ENCODE peak calls at places on chromosomes 7 and 10, in seven cellular contexts. One of them, this sample, is unnamed.

GRCh38 chr10:94623572-94623971 is 60.0 kb upstream of the CYP2C18 start:
- DNase-seq in astrocyte of the spinal cord: no peak
- DNase-seq in gastrocnemius medialis: no peak
- DNase-seq in RPMI8226: no peak
- DNase-seq in DND-41: no peak
- DNase-seq in GM04504: no peak
- DNase-seq in AML-193: no peak
- DNase-seq in this sample: no peak

GRCh38 chr7:55339033-55339995 is 25.8 kb upstream of the LANCL2 start:
- DNase-seq in astrocyte of the spinal cord: no peak
- DNase-seq in gastrocnemius medialis: no peak
- DNase-seq in RPMI8226: no peak
- DNase-seq in DND-41: no peak
- DNase-seq in GM04504: no peak
- DNase-seq in AML-193: no peak
- DNase-seq in this sample: no peak

GRCh38 chr7:122935620-122936019 is 49.4 kb upstream of the CADPS2 start:
- DNase-seq in astrocyte of the spinal cord: no peak
- DNase-seq in gastrocnemius medialis: no peak
- DNase-seq in RPMI8226: no peak
- DNase-seq in DND-41: no peak
- DNase-seq in GM04504: no peak
- DNase-seq in AML-193: no peak
- DNase-seq in this sample: no peak

GRCh38 chr7:148761499-148762278 is 63.0 kb downstream of the CUL1 start:
- DNase-seq in astrocyte of the spinal cord: no peak
- DNase-seq in gastrocnemius medialis: no peak
- DNase-seq in RPMI8226: no peak
- DNase-seq in DND-41: no peak
- DNase-seq in GM04504: no peak
- DNase-seq in AML-193: no peak
- DNase-seq in this sample: no peak

GRCh38 chr10:127945335-127945734 is 38.4 kb downstream of the PTPRE start:
- DNase-seq in astrocyte of the spinal cord: peak; percentile 45
- DNase-seq in gastrocnemius medialis: no peak
- DNase-seq in RPMI8226: peak; percentile 17
- DNase-seq in DND-41: peak; percentile 70
- DNase-seq in GM04504: no peak
- DNase-seq in AML-193: peak; percentile 70
- DNase-seq in this sample: peak; percentile 96

GRCh38 chr7:41121228-41121627 is 581.7 kb downstream of the INHBA start:
- DNase-seq in astrocyte of the spinal cord: no peak
- DNase-seq in gastrocnemius medialis: no peak
- DNase-seq in RPMI8226: no peak
- DNase-seq in DND-41: no peak
- DNase-seq in GM04504: no peak
- DNase-seq in AML-193: no peak
- DNase-seq in this sample: no peak

GRCh38 chr7:40726559-40726958 is 591.8 kb downstream of the SUGCT start:
- DNase-seq in astrocyte of the spinal cord: no peak
- DNase-seq in gastrocnemius medialis: no peak
- DNase-seq in RPMI8226: no peak
- DNase-seq in DND-41: no peak
- DNase-seq in GM04504: no peak
- DNase-seq in AML-193: no peak
- DNase-seq in this sample: no peak

GRCh38 chr7:37448057-37448636 is 517 bp downstream of the ELMO1 start:
- DNase-seq in astrocyte of the spinal cord: no peak
- DNase-seq in gastrocnemius medialis: no peak
- DNase-seq in RPMI8226: peak; percentile 15
- DNase-seq in DND-41: peak; percentile 4
- DNase-seq in GM04504: no peak
- DNase-seq in AML-193: no peak
- DNase-seq in this sample: no peak

GRCh38 chr10:51300617-51301350 is 226.5 kb downstream of the PRKG1 start:
- DNase-seq in astrocyte of the spinal cord: no peak
- DNase-seq in gastrocnemius medialis: no peak
- DNase-seq in RPMI8226: no peak
- DNase-seq in DND-41: no peak
- DNase-seq in GM04504: no peak
- DNase-seq in AML-193: no peak
- DNase-seq in this sample: peak; percentile 8

GRCh38 chr7:30206466-30206865 is 71.7 kb downstream of the MTURN start:
- DNase-seq in astrocyte of the spinal cord: peak; percentile 38
- DNase-seq in gastrocnemius medialis: no peak
- DNase-seq in RPMI8226: no peak
- DNase-seq in DND-41: no peak
- DNase-seq in GM04504: peak; percentile 14
- DNase-seq in AML-193: no peak
- DNase-seq in this sample: peak; percentile 73

GRCh38 chr10:6494934-6495592 is 85.0 kb downstream of the PRKCQ start:
- DNase-seq in astrocyte of the spinal cord: no peak
- DNase-seq in gastrocnemius medialis: no peak
- DNase-seq in RPMI8226: peak; percentile 40
- DNase-seq in DND-41: peak; percentile 61
- DNase-seq in GM04504: no peak
- DNase-seq in AML-193: no peak
- DNase-seq in this sample: peak; percentile 41

GRCh38 chr7:74289660-74290589 is 718 bp downstream of the CLIP2 start:
- DNase-seq in astrocyte of the spinal cord: no peak
- DNase-seq in gastrocnemius medialis: no peak
- DNase-seq in RPMI8226: no peak
- DNase-seq in DND-41: peak; percentile 36
- DNase-seq in GM04504: no peak
- DNase-seq in AML-193: no peak
- DNase-seq in this sample: peak; percentile 37

GRCh38 chr10:58696736-58697135 is 184.1 kb downstream of the BICC1 start:
- DNase-seq in astrocyte of the spinal cord: peak; percentile 58
- DNase-seq in gastrocnemius medialis: no peak
- DNase-seq in RPMI8226: no peak
- DNase-seq in DND-41: no peak
- DNase-seq in GM04504: no peak
- DNase-seq in AML-193: no peak
- DNase-seq in this sample: no peak

GRCh38 chr10:132632851-132633684 is 95.5 kb downstream of the INPP5A start:
- DNase-seq in astrocyte of the spinal cord: peak; percentile 47
- DNase-seq in gastrocnemius medialis: no peak
- DNase-seq in RPMI8226: no peak
- DNase-seq in DND-41: no peak
- DNase-seq in GM04504: no peak
- DNase-seq in AML-193: no peak
- DNase-seq in this sample: no peak

GRCh38 chr7:124762611-124763143 is 2.9 kb downstream of the GPR37 start:
- DNase-seq in astrocyte of the spinal cord: no peak
- DNase-seq in gastrocnemius medialis: no peak
- DNase-seq in RPMI8226: no peak
- DNase-seq in DND-41: no peak
- DNase-seq in GM04504: no peak
- DNase-seq in AML-193: no peak
- DNase-seq in this sample: no peak

GRCh38 chr7:34308595-34308994 is 349.4 kb upstream of the NPSR1 start:
- DNase-seq in astrocyte of the spinal cord: no peak
- DNase-seq in gastrocnemius medialis: no peak
- DNase-seq in RPMI8226: no peak
- DNase-seq in DND-41: no peak
- DNase-seq in GM04504: no peak
- DNase-seq in AML-193: no peak
- DNase-seq in this sample: no peak

GRCh38 chr10:28429573-28430216 is 103.2 kb upstream of the WAC start:
- DNase-seq in astrocyte of the spinal cord: no peak
- DNase-seq in gastrocnemius medialis: no peak
- DNase-seq in RPMI8226: peak; percentile 15
- DNase-seq in DND-41: no peak
- DNase-seq in GM04504: no peak
- DNase-seq in AML-193: no peak
- DNase-seq in this sample: peak; percentile 74

GRCh38 chr7:157445246-157445955 is 108.6 kb downstream of the DNAJB6 start:
- DNase-seq in astrocyte of the spinal cord: no peak
- DNase-seq in gastrocnemius medialis: no peak
- DNase-seq in RPMI8226: no peak
- DNase-seq in DND-41: no peak
- DNase-seq in GM04504: no peak
- DNase-seq in AML-193: no peak
- DNase-seq in this sample: no peak

GRCh38 chr10:80472234-80473095 is 18.4 kb downstream of the TSPAN14 start:
- DNase-seq in astrocyte of the spinal cord: peak; percentile 79
- DNase-seq in gastrocnemius medialis: no peak
- DNase-seq in RPMI8226: no peak
- DNase-seq in DND-41: no peak
- DNase-seq in GM04504: no peak
- DNase-seq in AML-193: no peak
- DNase-seq in this sample: peak; percentile 82

GRCh38 chr10:61064356-61064755 is 120.4 kb upstream of the RHOBTB1 start:
- DNase-seq in astrocyte of the spinal cord: no peak
- DNase-seq in gastrocnemius medialis: no peak
- DNase-seq in RPMI8226: no peak
- DNase-seq in DND-41: no peak
- DNase-seq in GM04504: no peak
- DNase-seq in AML-193: no peak
- DNase-seq in this sample: no peak